ENCODE peak calls at places on chromosomes 7 and 10, in six cellular contexts. One of them, this sample, is unnamed.

GRCh38 chr7:28106316-28106957 is 74.2 kb downstream of the JAZF1 start:
- DNase-seq in RWPE1: no peak
- DNase-seq in HepG2: no peak
- DNase-seq in fibroblast of lung: peak; percentile 42
- DNase-seq in psoas muscle: peak; percentile 69
- DNase-seq in PC-9: no peak
- DNase-seq in this sample: no peak

GRCh38 chr7:70434376-70434775 is 697.6 kb upstream of the GALNT17 start:
- DNase-seq in RWPE1: peak; percentile 7
- DNase-seq in HepG2: no peak
- DNase-seq in fibroblast of lung: no peak
- DNase-seq in psoas muscle: no peak
- DNase-seq in PC-9: no peak
- DNase-seq in this sample: peak; percentile 9

GRCh38 chr10:101763141-101763540 is 12.8 kb downstream of the FGF8 start:
- DNase-seq in RWPE1: no peak
- DNase-seq in HepG2: no peak
- DNase-seq in fibroblast of lung: no peak
- DNase-seq in psoas muscle: no peak
- DNase-seq in PC-9: no peak
- DNase-seq in this sample: no peak

GRCh38 chr7:45085619-45086200 is 3.1 kb downstream of the NACAD start:
- DNase-seq in RWPE1: no peak
- DNase-seq in HepG2: no peak
- DNase-seq in fibroblast of lung: no peak
- DNase-seq in psoas muscle: peak; percentile 29
- DNase-seq in PC-9: no peak
- DNase-seq in this sample: no peak

GRCh38 chr10:119740096-119740495 is 14.2 kb downstream of the INPP5F start:
- DNase-seq in RWPE1: no peak
- DNase-seq in HepG2: no peak
- DNase-seq in fibroblast of lung: no peak
- DNase-seq in psoas muscle: no peak
- DNase-seq in PC-9: no peak
- DNase-seq in this sample: no peak

GRCh38 chr7:4712371-4713182 is 30.5 kb downstream of the FOXK1 start:
- DNase-seq in RWPE1: no peak
- DNase-seq in HepG2: peak; percentile 76
- DNase-seq in fibroblast of lung: peak; percentile 42
- DNase-seq in psoas muscle: no peak
- DNase-seq in PC-9: no peak
- DNase-seq in this sample: no peak

GRCh38 chr10:130560079-130560478 is 423.9 kb downstream of the GLRX3 start:
- DNase-seq in RWPE1: no peak
- DNase-seq in HepG2: no peak
- DNase-seq in fibroblast of lung: no peak
- DNase-seq in psoas muscle: no peak
- DNase-seq in PC-9: no peak
- DNase-seq in this sample: no peak

GRCh38 chr10:18822156-18822555 is 162.9 kb downstream of the ARL5B start:
- DNase-seq in RWPE1: no peak
- DNase-seq in HepG2: peak; percentile 1
- DNase-seq in fibroblast of lung: peak; percentile 38
- DNase-seq in psoas muscle: no peak
- DNase-seq in PC-9: no peak
- DNase-seq in this sample: no peak

GRCh38 chr7:23680417-23681405 is 712 bp downstream of the FAM221A start:
- DNase-seq in RWPE1: peak; percentile 41
- DNase-seq in HepG2: no peak
- DNase-seq in fibroblast of lung: peak; percentile 60
- DNase-seq in psoas muscle: peak; percentile 70
- DNase-seq in PC-9: peak; percentile 14
- DNase-seq in this sample: peak; percentile 59

GRCh38 chr10:123144697-123145541 is 3.0 kb upstream of the HMX2 start:
- DNase-seq in RWPE1: no peak
- DNase-seq in HepG2: no peak
- DNase-seq in fibroblast of lung: no peak
- DNase-seq in psoas muscle: no peak
- DNase-seq in PC-9: no peak
- DNase-seq in this sample: no peak

GRCh38 chr7:945556-946255 is 8.8 kb downstream of the ADAP1 start:
- DNase-seq in RWPE1: peak; percentile 97
- DNase-seq in HepG2: no peak
- DNase-seq in fibroblast of lung: no peak
- DNase-seq in psoas muscle: peak; percentile 46
- DNase-seq in PC-9: peak; percentile 100
- DNase-seq in this sample: peak; percentile 92

GRCh38 chr10:102645741-102646609 is 1.7 kb downstream of the TRIM8 start:
- DNase-seq in RWPE1: peak; percentile 96
- DNase-seq in HepG2: peak; percentile 44
- DNase-seq in fibroblast of lung: peak; percentile 96
- DNase-seq in psoas muscle: peak; percentile 96
- DNase-seq in PC-9: peak; percentile 82
- DNase-seq in this sample: peak; percentile 90

GRCh38 chr7:94972296-94972695 is 64.9 kb downstream of the PPP1R9A start:
- DNase-seq in RWPE1: no peak
- DNase-seq in HepG2: peak; percentile 93
- DNase-seq in fibroblast of lung: peak; percentile 88
- DNase-seq in psoas muscle: no peak
- DNase-seq in PC-9: no peak
- DNase-seq in this sample: no peak

GRCh38 chr7:122803323-122803722 is 82.9 kb downstream of the CADPS2 start:
- DNase-seq in RWPE1: no peak
- DNase-seq in HepG2: peak; percentile 36
- DNase-seq in fibroblast of lung: peak; percentile 31
- DNase-seq in psoas muscle: no peak
- DNase-seq in PC-9: peak; percentile 21
- DNase-seq in this sample: no peak

GRCh38 chr7:80942261-80943041 is 23.6 kb upstream of the SEMA3C start:
- DNase-seq in RWPE1: peak; percentile 94
- DNase-seq in HepG2: peak; percentile 61
- DNase-seq in fibroblast of lung: peak; percentile 99
- DNase-seq in psoas muscle: peak; percentile 66
- DNase-seq in PC-9: peak; percentile 81
- DNase-seq in this sample: peak; percentile 100

GRCh38 chr7:114229251-114229650 is 185.4 kb upstream of the FOXP2 start:
- DNase-seq in RWPE1: no peak
- DNase-seq in HepG2: no peak
- DNase-seq in fibroblast of lung: peak; percentile 40
- DNase-seq in psoas muscle: no peak
- DNase-seq in PC-9: no peak
- DNase-seq in this sample: no peak

GRCh38 chr10:93515071-93515962 is 18.9 kb downstream of the CEP55 start:
- DNase-seq in RWPE1: no peak
- DNase-seq in HepG2: no peak
- DNase-seq in fibroblast of lung: peak; percentile 36
- DNase-seq in psoas muscle: no peak
- DNase-seq in PC-9: no peak
- DNase-seq in this sample: no peak

GRCh38 chr7:159061674-159062212 is 82.9 kb downstream of the VIPR2 start:
- DNase-seq in RWPE1: peak; percentile 25
- DNase-seq in HepG2: no peak
- DNase-seq in fibroblast of lung: no peak
- DNase-seq in psoas muscle: no peak
- DNase-seq in PC-9: no peak
- DNase-seq in this sample: no peak

GRCh38 chr7:47724335-47724982 is 142.5 kb upstream of the TNS3 start:
- DNase-seq in RWPE1: peak; percentile 13
- DNase-seq in HepG2: peak; percentile 83
- DNase-seq in fibroblast of lung: peak; percentile 93
- DNase-seq in psoas muscle: no peak
- DNase-seq in PC-9: peak; percentile 67
- DNase-seq in this sample: no peak

GRCh38 chr10:21052072-21052708 is 155.1 kb upstream of the NEBL start:
- DNase-seq in RWPE1: no peak
- DNase-seq in HepG2: no peak
- DNase-seq in fibroblast of lung: no peak
- DNase-seq in psoas muscle: no peak
- DNase-seq in PC-9: no peak
- DNase-seq in this sample: no peak

GRCh38 chr10:98134117-98134430 is 383 bp upstream of the R3HCC1L start:
- DNase-seq in RWPE1: no peak
- DNase-seq in HepG2: no peak
- DNase-seq in fibroblast of lung: peak; percentile 6
- DNase-seq in psoas muscle: no peak
- DNase-seq in PC-9: no peak
- DNase-seq in this sample: no peak

GRCh38 chr7:43729214-43729923 is at the start of gene COA1:
- DNase-seq in RWPE1: peak; percentile 86
- DNase-seq in HepG2: peak; percentile 82
- DNase-seq in fibroblast of lung: peak; percentile 92
- DNase-seq in psoas muscle: peak; percentile 94
- DNase-seq in PC-9: peak; percentile 88
- DNase-seq in this sample: peak; percentile 90

GRCh38 chr7:43727003-43727402 is 2.3 kb downstream of the COA1 start:
- DNase-seq in RWPE1: no peak
- DNase-seq in HepG2: no peak
- DNase-seq in fibroblast of lung: no peak
- DNase-seq in psoas muscle: no peak
- DNase-seq in PC-9: no peak
- DNase-seq in this sample: no peak

GRCh38 chr7:43727494-43727893 is 1.8 kb downstream of the COA1 start:
- DNase-seq in RWPE1: no peak
- DNase-seq in HepG2: no peak
- DNase-seq in fibroblast of lung: no peak
- DNase-seq in psoas muscle: no peak
- DNase-seq in PC-9: no peak
- DNase-seq in this sample: no peak

GRCh38 chr7:43725251-43725650 is 4.1 kb downstream of the COA1 start:
- DNase-seq in RWPE1: no peak
- DNase-seq in HepG2: no peak
- DNase-seq in fibroblast of lung: no peak
- DNase-seq in psoas muscle: no peak
- DNase-seq in PC-9: no peak
- DNase-seq in this sample: no peak

GRCh38 chr7:43726466-43726865 is 2.9 kb downstream of the COA1 start:
- DNase-seq in RWPE1: no peak
- DNase-seq in HepG2: no peak
- DNase-seq in fibroblast of lung: peak; percentile 68
- DNase-seq in psoas muscle: no peak
- DNase-seq in PC-9: no peak
- DNase-seq in this sample: no peak
- H3K27ac ChIP-seq in RWPE1: no peak overlapping the region
- H3K27ac ChIP-seq in HepG2: no peak overlapping the region
- H3K27ac ChIP-seq in fibroblast of lung: no peak overlapping the region
- H3K27ac ChIP-seq in psoas muscle: peak overlapping the region; percentile 18
- H3K27ac ChIP-seq in PC-9: no peak overlapping the region
- H3K27ac ChIP-seq in this sample: no peak overlapping the region

GRCh38 chr10:22657566-22658190 is 56.7 kb downstream of the PIP4K2A start:
- DNase-seq in RWPE1: no peak
- DNase-seq in HepG2: no peak
- DNase-seq in fibroblast of lung: peak; percentile 48
- DNase-seq in psoas muscle: no peak
- DNase-seq in PC-9: no peak
- DNase-seq in this sample: no peak

GRCh38 chr10:22656056-22656455 is 58.3 kb downstream of the PIP4K2A start:
- DNase-seq in RWPE1: no peak
- DNase-seq in HepG2: no peak
- DNase-seq in fibroblast of lung: no peak
- DNase-seq in psoas muscle: no peak
- DNase-seq in PC-9: no peak
- DNase-seq in this sample: no peak

GRCh38 chr10:22652988-22653431 is 61.4 kb downstream of the PIP4K2A start:
- DNase-seq in RWPE1: no peak
- DNase-seq in HepG2: no peak
- DNase-seq in fibroblast of lung: no peak
- DNase-seq in psoas muscle: no peak
- DNase-seq in PC-9: no peak
- DNase-seq in this sample: no peak

GRCh38 chr10:22657028-22657427 is 57.4 kb downstream of the PIP4K2A start:
- DNase-seq in RWPE1: no peak
- DNase-seq in HepG2: no peak
- DNase-seq in fibroblast of lung: no peak
- DNase-seq in psoas muscle: no peak
- DNase-seq in PC-9: no peak
- DNase-seq in this sample: no peak

DNA sequence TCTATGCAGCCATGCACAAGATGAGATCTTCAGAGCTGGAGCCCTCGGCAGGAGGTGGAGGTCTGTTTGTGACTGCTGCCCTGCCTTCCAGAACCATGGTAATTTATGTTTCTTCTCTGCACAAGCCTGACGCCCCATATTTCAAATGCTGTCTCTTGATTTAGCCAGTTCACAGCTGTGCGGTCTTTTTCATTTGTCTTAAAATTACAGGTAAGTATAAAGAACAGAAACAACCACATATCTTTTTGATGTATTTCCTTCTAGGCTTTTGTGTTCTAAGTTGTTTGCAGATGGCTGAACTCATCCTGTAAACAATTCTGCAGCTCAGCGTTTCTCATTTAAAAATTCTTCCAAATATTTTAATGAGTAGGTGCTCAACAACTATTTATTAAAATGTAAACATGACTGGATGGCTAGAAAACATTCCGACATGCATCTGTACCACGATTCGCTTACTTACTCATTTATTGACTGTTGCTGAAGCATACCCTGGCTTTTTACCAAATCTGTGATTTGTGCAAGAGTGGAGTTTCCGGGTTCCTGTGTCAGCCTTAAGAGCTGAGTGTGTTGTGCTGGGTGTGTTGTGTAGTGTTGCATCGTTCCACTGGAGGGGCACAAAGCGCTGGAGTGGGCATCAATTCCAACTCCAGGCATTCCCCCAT is 58.9 kb downstream of the PIP4K2A start:
- DNase-seq in RWPE1: peak; percentile 30
- DNase-seq in HepG2: no peak
- DNase-seq in fibroblast of lung: peak; percentile 55
- DNase-seq in psoas muscle: no peak
- DNase-seq in PC-9: no peak
- DNase-seq in this sample: peak; percentile 72
- TF ChIP-seq CTCF in RWPE1: no peak
- TF ChIP-seq CTCF in HepG2: no peak
- TF ChIP-seq CTCF in fibroblast of lung: no peak
- TF ChIP-seq CTCF in psoas muscle: no peak
- TF ChIP-seq CTCF in PC-9: no peak
- TF ChIP-seq CTCF in this sample: peak; percentile 45

GRCh38 chr10:96263173-96263572 is 8.2 kb downstream of the BLNK start:
- DNase-seq in RWPE1: no peak
- DNase-seq in HepG2: no peak
- DNase-seq in fibroblast of lung: no peak
- DNase-seq in psoas muscle: no peak
- DNase-seq in PC-9: no peak
- DNase-seq in this sample: no peak
- H3K27ac ChIP-seq in RWPE1: no peak overlapping the region
- H3K27ac ChIP-seq in HepG2: no peak overlapping the region
- H3K27ac ChIP-seq in fibroblast of lung: no peak overlapping the region
- H3K27ac ChIP-seq in psoas muscle: no peak overlapping the region
- H3K27ac ChIP-seq in PC-9: no peak overlapping the region
- H3K27ac ChIP-seq in this sample: no peak overlapping the region

DNA sequence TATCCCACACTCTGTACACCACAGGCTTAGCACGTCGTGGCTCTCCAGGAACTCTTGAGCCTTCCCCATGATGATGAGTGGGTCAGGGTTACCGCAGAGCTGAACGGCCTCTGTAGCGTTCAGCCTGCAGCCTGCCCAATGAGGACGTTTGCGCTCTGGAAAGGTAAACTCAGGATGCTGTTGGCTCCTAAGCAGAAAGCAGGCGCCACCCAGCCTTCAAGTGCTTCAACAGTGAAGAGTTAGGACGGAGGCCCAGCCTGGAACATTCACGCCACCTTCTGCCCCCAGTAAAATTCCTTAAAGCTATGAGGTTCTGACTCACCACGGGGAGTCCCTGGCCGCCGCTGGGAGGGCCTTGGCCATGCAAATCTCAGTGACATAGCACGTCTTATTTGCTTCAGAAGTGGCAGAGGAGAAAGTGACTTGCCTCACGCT is 161.5 kb upstream of the SH2B2 start:
- DNase-seq in RWPE1: peak; percentile 49
- DNase-seq in HepG2: no peak
- DNase-seq in fibroblast of lung: peak; percentile 92
- DNase-seq in psoas muscle: peak; percentile 60
- DNase-seq in PC-9: peak; percentile 90
- DNase-seq in this sample: peak; percentile 54
- TF ChIP-seq CTCF in RWPE1: no peak
- TF ChIP-seq CTCF in HepG2: no peak
- TF ChIP-seq CTCF in fibroblast of lung: peak; percentile 25
- TF ChIP-seq CTCF in psoas muscle: no peak
- TF ChIP-seq CTCF in PC-9: no peak
- TF ChIP-seq CTCF in this sample: peak; percentile 53